ENCODE peak calls at places on chromosome 3, in four cellular contexts. One of them, this sample, is unnamed.

GRCh38 chr3:65996605-65997004 is 42.1 kb downstream of the MAGI1 start:
- DNase-seq in mesendoderm: peak
- DNase-seq in H9: no peak
- DNase-seq in neuronal stem cell: no peak
- DNase-seq in this sample: peak

GRCh38 chr3:48543271-48543866 is 13.2 kb downstream of the PFKFB4 start:
- DNase-seq in neuronal stem cell: no peak
- DNase-seq in mesendoderm: no peak
- DNase-seq in H9: peak
- DNase-seq in this sample: no peak

GRCh38 chr3:108159865-108160264 is 62.4 kb downstream of the IFT57 start:
- DNase-seq in mesendoderm: no peak
- DNase-seq in neuronal stem cell: no peak
- DNase-seq in H9: no peak
- DNase-seq in this sample: peak

GRCh38 chr3:142923694-142924093 is 34.8 kb upstream of the PCOLCE2 start:
- DNase-seq in H9: no peak
- DNase-seq in neuronal stem cell: no peak
- DNase-seq in mesendoderm: no peak
- DNase-seq in this sample: no peak

GRCh38 chr3:119122350-119122749 is 23.6 kb upstream of the TEX55 start:
- DNase-seq in neuronal stem cell: no peak
- DNase-seq in H9: no peak
- DNase-seq in mesendoderm: no peak
- DNase-seq in this sample: no peak

GRCh38 chr3:152899306-152899705 is 64.4 kb downstream of the P2RY1 start:
- DNase-seq in H9: no peak
- DNase-seq in neuronal stem cell: no peak
- DNase-seq in mesendoderm: no peak
- DNase-seq in this sample: no peak

GRCh38 chr3:23320586-23321570 is 117.8 kb downstream of the UBE2E2 start:
- DNase-seq in H9: no peak
- DNase-seq in mesendoderm: no peak
- DNase-seq in neuronal stem cell: no peak
- DNase-seq in this sample: peak

GRCh38 chr3:30631237-30631961 is 25.0 kb downstream of the TGFBR2 start:
- DNase-seq in H9: no peak
- DNase-seq in mesendoderm: no peak
- DNase-seq in neuronal stem cell: no peak
- DNase-seq in this sample: no peak

GRCh38 chr3:184525337-184526157 is 36.0 kb upstream of the EPHB3 start:
- DNase-seq in neuronal stem cell: peak
- DNase-seq in mesendoderm: peak
- DNase-seq in H9: peak
- DNase-seq in this sample: no peak

GRCh38 chr3:183913580-183913920 is 28.9 kb upstream of the PARL start:
- DNase-seq in H9: no peak
- DNase-seq in neuronal stem cell: no peak
- DNase-seq in mesendoderm: no peak
- DNase-seq in this sample: no peak

GRCh38 chr3:124177070-124177469 is 185.1 kb upstream of the ROPN1 start:
- DNase-seq in neuronal stem cell: no peak
- DNase-seq in mesendoderm: peak
- DNase-seq in H9: no peak
- DNase-seq in this sample: no peak

GRCh38 chr3:195030791-195031321 is 240.1 kb downstream of the XXYLT1 start:
- DNase-seq in H9: no peak
- DNase-seq in mesendoderm: no peak
- DNase-seq in neuronal stem cell: no peak
- DNase-seq in this sample: peak

GRCh38 chr3:129425213-129425612 is 3.2 kb downstream of the EFCAB12 start:
- DNase-seq in neuronal stem cell: no peak
- DNase-seq in H9: peak
- DNase-seq in mesendoderm: no peak
- DNase-seq in this sample: no peak

GRCh38 chr3:120137548-120137947 is 43.3 kb upstream of the GSK3B start:
- DNase-seq in mesendoderm: no peak
- DNase-seq in H9: no peak
- DNase-seq in neuronal stem cell: no peak
- DNase-seq in this sample: no peak

GRCh38 chr3:23913873-23914743 is 2.7 kb downstream of the NKIRAS1 start:
- DNase-seq in neuronal stem cell: no peak
- DNase-seq in H9: no peak
- DNase-seq in mesendoderm: no peak
- DNase-seq in this sample: no peak

GRCh38 chr3:192687488-192688152 is 39.7 kb downstream of the FGF12 start:
- DNase-seq in H9: no peak
- DNase-seq in neuronal stem cell: no peak
- DNase-seq in mesendoderm: no peak
- DNase-seq in this sample: no peak

GRCh38 chr3:99777708-99778107 is 40.0 kb upstream of the CMSS1 start:
- DNase-seq in neuronal stem cell: no peak
- DNase-seq in mesendoderm: no peak
- DNase-seq in H9: no peak
- DNase-seq in this sample: no peak

GRCh38 chr3:99780749-99781148 is 36.9 kb upstream of the CMSS1 start:
- DNase-seq in mesendoderm: no peak
- DNase-seq in neuronal stem cell: no peak
- DNase-seq in H9: no peak
- DNase-seq in this sample: no peak

GRCh38 chr3:99781761-99782160 is 35.9 kb upstream of the CMSS1 start:
- DNase-seq in H9: no peak
- DNase-seq in mesendoderm: no peak
- DNase-seq in neuronal stem cell: no peak
- DNase-seq in this sample: no peak

GRCh38 chr3:99777210-99777549 is 40.5 kb upstream of the CMSS1 start:
- DNase-seq in H9: no peak
- DNase-seq in neuronal stem cell: no peak
- DNase-seq in mesendoderm: no peak
- DNase-seq in this sample: no peak

GRCh38 chr3:99783009-99783573 is 34.6 kb upstream of the CMSS1 start:
- DNase-seq in neuronal stem cell: no peak
- DNase-seq in H9: no peak
- DNase-seq in mesendoderm: no peak
- DNase-seq in this sample: peak
- H2BK120ac ChIP-seq in neuronal stem cell: no peak
- H2BK120ac ChIP-seq in H9: no peak
- H2BK120ac ChIP-seq in mesendoderm: no peak
- H2BK120ac ChIP-seq in this sample: no peak

GRCh38 chr3:78858165-78858564 is 909.6 kb downstream of the ROBO1 start:
- DNase-seq in mesendoderm: no peak
- DNase-seq in neuronal stem cell: no peak
- DNase-seq in H9: no peak
- DNase-seq in this sample: no peak

GRCh38 chr3:78855190-78855589 is 912.6 kb downstream of the ROBO1 start:
- DNase-seq in H9: no peak
- DNase-seq in neuronal stem cell: no peak
- DNase-seq in mesendoderm: no peak
- DNase-seq in this sample: no peak

GRCh38 chr3:78858910-78859309 is 908.9 kb downstream of the ROBO1 start:
- DNase-seq in neuronal stem cell: no peak
- DNase-seq in H9: no peak
- DNase-seq in mesendoderm: no peak
- DNase-seq in this sample: no peak

GRCh38 chr3:78856164-78856563 is 911.6 kb downstream of the ROBO1 start:
- DNase-seq in mesendoderm: no peak
- DNase-seq in H9: no peak
- DNase-seq in neuronal stem cell: no peak
- DNase-seq in this sample: no peak

GRCh38 chr3:78857494-78858111 is 910.2 kb downstream of the ROBO1 start:
- DNase-seq in H9: no peak
- DNase-seq in mesendoderm: no peak
- DNase-seq in neuronal stem cell: no peak
- DNase-seq in this sample: peak
- H2BK120ac ChIP-seq in H9: no peak
- H2BK120ac ChIP-seq in mesendoderm: no peak
- H2BK120ac ChIP-seq in neuronal stem cell: no peak
- H2BK120ac ChIP-seq in this sample: no peak

DNA sequence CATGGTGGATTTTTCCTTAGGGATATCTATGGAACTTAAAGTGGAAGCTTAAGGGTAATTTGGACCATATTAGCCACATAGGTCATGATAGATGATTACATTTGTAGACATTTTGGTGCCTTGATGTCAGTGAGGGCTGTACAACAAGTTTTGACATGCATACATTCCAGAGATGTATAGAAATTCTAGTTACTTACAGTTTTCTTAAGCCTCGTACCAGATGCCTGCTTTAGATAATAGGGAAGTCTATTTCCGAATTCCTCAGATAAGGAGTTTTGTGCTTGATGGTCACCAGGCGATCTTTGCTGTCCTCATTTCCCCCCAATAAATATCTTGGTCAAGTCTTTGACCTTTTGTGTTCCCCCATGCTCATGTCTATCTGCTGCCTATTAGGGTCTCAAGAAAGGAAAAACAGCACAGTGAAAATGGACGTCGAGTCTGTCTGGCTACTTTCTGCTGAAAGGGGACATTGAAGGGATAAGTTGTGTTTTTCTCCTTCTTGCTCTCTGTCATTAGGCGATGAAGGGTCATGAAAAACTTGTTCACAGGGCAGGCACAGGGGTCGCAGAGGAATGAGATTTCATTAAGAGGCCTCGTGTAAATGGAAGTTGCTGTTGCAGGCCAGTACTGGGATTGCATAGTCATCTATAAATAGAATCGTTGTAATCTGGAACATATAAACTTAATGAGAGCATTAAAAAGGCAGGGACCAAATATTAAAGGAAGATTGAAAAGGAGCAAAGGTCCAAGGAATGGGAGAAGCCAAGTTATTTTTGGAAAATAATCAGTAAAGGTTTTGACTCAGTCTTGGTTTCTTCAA is 20.0 kb upstream of the SENP7 start:
- DNase-seq in H9: no peak
- DNase-seq in neuronal stem cell: no peak
- DNase-seq in mesendoderm: no peak
- DNase-seq in this sample: peak
- H2BK120ac ChIP-seq in H9: no peak
- H2BK120ac ChIP-seq in neuronal stem cell: no peak
- H2BK120ac ChIP-seq in mesendoderm: peak
- H2BK120ac ChIP-seq in this sample: no peak

GRCh38 chr3:8455451-8456117 is 46.0 kb upstream of the LMCD1 start:
- DNase-seq in neuronal stem cell: no peak
- DNase-seq in H9: no peak
- DNase-seq in mesendoderm: no peak
- DNase-seq in this sample: no peak
- H2BK120ac ChIP-seq in neuronal stem cell: no peak
- H2BK120ac ChIP-seq in H9: no peak
- H2BK120ac ChIP-seq in mesendoderm: no peak
- H2BK120ac ChIP-seq in this sample: no peak

DNA sequence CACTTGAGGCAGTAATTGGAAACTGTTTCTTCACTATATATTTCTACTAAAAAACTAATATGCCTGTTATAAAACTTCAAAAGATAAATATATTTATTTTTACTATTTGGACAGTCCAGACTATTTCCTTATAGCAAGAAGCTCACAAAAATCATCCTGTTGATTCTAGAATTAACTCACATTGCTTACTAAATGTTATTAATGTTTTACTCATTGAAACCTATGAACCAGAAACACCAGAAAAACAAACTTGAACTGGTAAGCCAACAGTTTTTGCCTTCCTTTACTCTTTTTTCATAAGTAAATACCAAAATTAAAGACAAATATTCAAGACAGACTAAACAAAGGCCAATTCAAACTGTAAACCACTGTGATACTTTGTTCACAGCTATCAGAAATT is 26.4 kb downstream of the TOMM70 start:
- DNase-seq in H9: no peak
- DNase-seq in mesendoderm: no peak
- DNase-seq in neuronal stem cell: no peak
- DNase-seq in this sample: no peak
- H2BK120ac ChIP-seq in H9: no peak
- H2BK120ac ChIP-seq in mesendoderm: no peak
- H2BK120ac ChIP-seq in neuronal stem cell: no peak
- H2BK120ac ChIP-seq in this sample: no peak

GRCh38 chr3:54960066-54960465 is 32.2 kb upstream of the LRTM1 start:
- DNase-seq in mesendoderm: peak
- DNase-seq in neuronal stem cell: no peak
- DNase-seq in H9: no peak
- DNase-seq in this sample: no peak

GRCh38 chr3:54962200-54962599 is 34.3 kb upstream of the LRTM1 start:
- DNase-seq in neuronal stem cell: no peak
- DNase-seq in H9: no peak
- DNase-seq in mesendoderm: no peak
- DNase-seq in this sample: no peak

GRCh38 chr3:54963621-54964020 is 35.8 kb upstream of the LRTM1 start:
- DNase-seq in H9: no peak
- DNase-seq in mesendoderm: peak
- DNase-seq in neuronal stem cell: no peak
- DNase-seq in this sample: no peak

GRCh38 chr3:54957711-54958110 is 29.9 kb upstream of the LRTM1 start:
- DNase-seq in neuronal stem cell: no peak
- DNase-seq in H9: no peak
- DNase-seq in mesendoderm: no peak
- DNase-seq in this sample: no peak

GRCh38 chr3:54960736-54961135 is 32.9 kb upstream of the LRTM1 start:
- DNase-seq in mesendoderm: no peak
- DNase-seq in H9: no peak
- DNase-seq in neuronal stem cell: no peak
- DNase-seq in this sample: no peak
- H2BK120ac ChIP-seq in mesendoderm: no peak
- H2BK120ac ChIP-seq in H9: no peak
- H2BK120ac ChIP-seq in neuronal stem cell: no peak
- H2BK120ac ChIP-seq in this sample: no peak

DNA sequence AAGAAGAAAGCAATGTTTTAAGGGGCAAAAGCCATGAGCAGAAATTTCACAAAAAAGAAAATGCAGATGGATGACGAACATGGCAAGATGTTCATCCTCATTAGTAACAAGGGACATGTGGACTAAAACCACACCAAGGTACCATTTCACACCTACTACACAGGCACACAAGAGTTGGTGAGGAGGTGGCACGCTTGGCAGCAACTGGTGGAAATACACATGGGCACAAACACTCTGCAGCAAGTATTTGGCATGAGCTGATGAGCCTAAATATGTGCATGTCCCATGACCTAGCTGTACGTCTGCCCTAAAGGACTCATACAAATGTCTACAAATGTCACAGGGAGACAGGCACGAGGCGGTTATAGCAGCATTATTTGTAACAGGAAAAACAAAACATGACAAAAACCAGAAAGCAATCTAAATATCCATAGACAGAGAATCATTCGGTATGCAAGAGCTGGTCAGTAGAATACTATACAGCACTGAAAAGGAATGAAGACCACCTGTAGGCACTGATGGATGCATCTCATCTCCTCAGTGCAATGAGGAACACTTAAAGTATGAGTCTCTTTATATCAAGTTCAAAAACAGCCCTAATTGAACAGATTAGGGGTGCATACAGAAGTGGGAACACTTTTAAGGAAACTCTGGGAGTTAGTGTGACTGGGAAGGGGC is 11.5 kb upstream of the FBLN2 start:
- DNase-seq in mesendoderm: no peak
- DNase-seq in H9: no peak
- DNase-seq in neuronal stem cell: no peak
- DNase-seq in this sample: no peak
- H2BK120ac ChIP-seq in mesendoderm: no peak
- H2BK120ac ChIP-seq in H9: no peak
- H2BK120ac ChIP-seq in neuronal stem cell: no peak
- H2BK120ac ChIP-seq in this sample: no peak

GRCh38 chr3:172317481-172317880 is 130.8 kb downstream of the GHSR start:
- DNase-seq in H9: no peak
- DNase-seq in neuronal stem cell: no peak
- DNase-seq in mesendoderm: no peak
- DNase-seq in this sample: no peak
- H2BK120ac ChIP-seq in H9: no peak
- H2BK120ac ChIP-seq in neuronal stem cell: no peak
- H2BK120ac ChIP-seq in mesendoderm: no peak
- H2BK120ac ChIP-seq in this sample: no peak